ENCODE peak calls at places on chromosome 11, in four cellular contexts. L is AG08396; N is AG04450; C is stimulated activated CD4-positive, alpha-beta T cell treated with anti-CD3 and anti-CD28 coated beads, Interleukin-2, amount 100 ng/mL, for 24 hours. X is an unnamed sample.

GRCh38 chr11:101090679-101091270 is 38.8 kb downstream of the PGR start:
- DNase-seq in C (no peak), N (no peak), L (no peak), X (no peak)

GRCh38 chr11:94968334-94968958 is 4.9 kb downstream of the CWC15 start:
- DNase-seq in L (peak), C (no peak), N (no peak), X (no peak)

GRCh38 chr11:97893612-97894011 is 1127.1 kb upstream of the CNTN5 start:
- DNase-seq in N (no peak), C (no peak), L (no peak), X (no peak)

GRCh38 chr11:64089915-64090810 is 54.4 kb downstream of the FLRT1 start:
- DNase-seq in L (no peak), C (no peak), N (no peak), X (no peak)

GRCh38 chr11:68052137-68052873 is 13.5 kb downstream of the TCIRG1 start:
- DNase-seq in L (no peak), N (no peak), C (no peak), X (no peak)

GRCh38 chr11:35539256-35539655 is 13.8 kb upstream of the PAMR1 start:
- DNase-seq in C (no peak), N (no peak), L (no peak), X (no peak)

GRCh38 chr11:43825217-43825816 is 55.3 kb upstream of the ALKBH3 start:
- DNase-seq in L (peak), N (no peak), C (peak), X (no peak)

GRCh38 chr11:68140496-68141246 is 19.5 kb upstream of the CHKA start:
- DNase-seq in L (no peak), C (no peak), N (no peak), X (no peak)

GRCh38 chr11:13038366-13038765 is 29.2 kb downstream of the RASSF10 start:
- DNase-seq in L (no peak), N (no peak), C (no peak), X (no peak)

GRCh38 chr11:119207607-119208006 is 1.5 kb downstream of the CBL start:
- DNase-seq in N (no peak), C (no peak), L (no peak), X (no peak)

GRCh38 chr11:127471662-127472061 is 471.1 kb upstream of the KIRREL3 start:
- DNase-seq in C (no peak), N (no peak), L (no peak), X (no peak)

GRCh38 chr11:95486979-95487378 is 256.0 kb upstream of the SESN3 start:
- DNase-seq in N (no peak), L (no peak), C (no peak), X (no peak)

GRCh38 chr11:129368889-129369672 is 6.6 kb upstream of the BARX2 start:
- DNase-seq in L (no peak), N (no peak), C (no peak), X (no peak)

GRCh38 chr11:118406599-118407166 is 5.3 kb downstream of the ATP5MG start:
- DNase-seq in N (no peak), C (no peak), L (no peak), X (no peak)

GRCh38 chr11:102518296-102519094 is 12.1 kb downstream of the MMP7 start:
- DNase-seq in N (no peak), L (peak), C (no peak), X (no peak)

GRCh38 chr11:79243412-79244174 is 197.2 kb downstream of the TENM4 start:
- DNase-seq in N (no peak), C (no peak), L (no peak), X (no peak)

GRCh38 chr11:65435981-65436411 is 13.4 kb downstream of the NEAT1 start:
- DNase-seq in N (no peak), L (no peak), C (no peak), X (no peak)

GRCh38 chr11:69089258-69089657 is 40.5 kb downstream of the TPCN2 start:
- DNase-seq in C (no peak), N (no peak), L (peak), X (no peak)

GRCh38 chr11:70918242-70918641 is 334.1 kb downstream of the SHANK2 start:
- DNase-seq in L (no peak), C (no peak), N (no peak), X (no peak)

GRCh38 chr11:86620796-86621575 is 51.4 kb downstream of the ME3 start:
- DNase-seq in N (no peak), C (no peak), L (no peak), X (no peak)

GRCh38 chr11:72848846-72849466 is 34.7 kb downstream of the ATG16L2 start:
- DNase-seq in C (peak), L (no peak), N (no peak), X (no peak)

GRCh38 chr11:87235366-87235765 is 197.6 kb downstream of the TMEM135 start:
- DNase-seq in N (no peak), C (no peak), L (no peak), X (no peak)

GRCh38 chr11:61145228-61146005 is 15.8 kb downstream of the VPS37C start:
- DNase-seq in C (no peak), L (no peak), N (no peak), X (no peak)

X was measured in stimulated activated naive CD8-positive, alpha-beta T cell treated with anti-CD3 and anti-CD28 coated beads, Interleukin-15, amount 100 ng/mL, for 72 hours.